ENCODE peak calls at places on chromosome 1, in four cellular contexts. T is fibroblast of villous mesenchyme, S is HuH-7.5, C is A549. U is an unnamed sample.

GRCh38 chr1:44684525-44684924 is 10.0 kb downstream of the ARMH1 start:
- DNase-seq in T (no peak), S (no peak), C (no peak), U (no peak)

GRCh38 chr1:201346337-201346939 is 31.0 kb downstream of the TNNT2 start:
- DNase-seq in T (peak; percentile 54), S (peak; percentile 49), C (peak; percentile 63), U (peak; percentile 23)

GRCh38 chr1:3482590-3482899 is 28.1 kb downstream of the ARHGEF16 start:
- DNase-seq in T (no peak), S (no peak), C (no peak), U (no peak)

GRCh38 chr1:39563669-39564068 is 12.9 kb downstream of the PABPC4 start:
- DNase-seq in T (no peak), S (no peak), C (no peak), U (no peak)

GRCh38 chr1:33219886-33220661 is 36.2 kb upstream of the ZNF362 start:
- DNase-seq in T (peak; percentile 25), S (no peak), C (no peak), U (no peak)

GRCh38 chr1:18182518-18183160 is 75.0 kb downstream of the IGSF21 start:
- DNase-seq in T (no peak), S (no peak), C (peak; percentile 6), U (no peak)

GRCh38 chr1:211549092-211549749 is 29.7 kb downstream of the SLC30A1 start:
- DNase-seq in T (no peak), S (no peak), C (no peak), U (no peak)

GRCh38 chr1:233105225-233105624 is 154.8 kb downstream of the NTPCR start:
- DNase-seq in T (peak; percentile 90), S (no peak), C (no peak), U (no peak)

GRCh38 chr1:94000531-94001282 is 91.5 kb upstream of the GCLM start:
- DNase-seq in T (no peak), S (no peak), C (no peak), U (no peak)

GRCh38 chr1:206698990-206699586 is 14.4 kb downstream of the MAPKAPK2 start:
- DNase-seq in T (no peak), S (no peak), C (no peak), U (no peak)